ENCODE peak calls at places on chromosomes 5 and 9, in nine cellular contexts. One of them, this sample, is unnamed.

GRCh38 chr5:78659714-78660113 is 11.1 kb upstream of the LHFPL2 start:
- DNase-seq in CD4-positive, alpha-beta T cell: no peak
- DNase-seq in uterus: no peak
- DNase-seq in sigmoid colon: no peak
- DNase-seq in small intestine: no peak
- DNase-seq in Panc1: no peak
- DNase-seq in tibial artery: no peak
- DNase-seq in thoracic aorta: no peak
- DNase-seq in IMR-90: peak; percentile 91
- DNase-seq in this sample: no peak

GRCh38 chr9:136688274-136689107 is 1.2 kb upstream of the AGPAT2 start:
- DNase-seq in CD4-positive, alpha-beta T cell: no peak
- DNase-seq in uterus: no peak
- DNase-seq in sigmoid colon: no peak
- DNase-seq in small intestine: no peak
- DNase-seq in Panc1: no peak
- DNase-seq in tibial artery: no peak
- DNase-seq in thoracic aorta: no peak
- DNase-seq in IMR-90: no peak
- DNase-seq in this sample: no peak

GRCh38 chr5:75473463-75473862 is 38.0 kb downstream of the CERT1 start:
- DNase-seq in CD4-positive, alpha-beta T cell: no peak
- DNase-seq in uterus: no peak
- DNase-seq in sigmoid colon: no peak
- DNase-seq in small intestine: peak; percentile 33
- DNase-seq in Panc1: no peak
- DNase-seq in tibial artery: no peak
- DNase-seq in thoracic aorta: no peak
- DNase-seq in IMR-90: no peak
- DNase-seq in this sample: no peak

GRCh38 chr5:176648467-176649194 is 1.3 kb downstream of the TSPAN17 start:
- DNase-seq in CD4-positive, alpha-beta T cell: no peak
- DNase-seq in uterus: no peak
- DNase-seq in sigmoid colon: no peak
- DNase-seq in small intestine: no peak
- DNase-seq in Panc1: no peak
- DNase-seq in tibial artery: no peak
- DNase-seq in thoracic aorta: no peak
- DNase-seq in IMR-90: no peak
- DNase-seq in this sample: no peak

GRCh38 chr5:136123236-136123768 is 9.3 kb upstream of the SMAD5 start:
- DNase-seq in CD4-positive, alpha-beta T cell: no peak
- DNase-seq in uterus: no peak
- DNase-seq in sigmoid colon: no peak
- DNase-seq in small intestine: peak; percentile 44
- DNase-seq in Panc1: peak; percentile 86
- DNase-seq in tibial artery: no peak
- DNase-seq in thoracic aorta: no peak
- DNase-seq in IMR-90: peak; percentile 26
- DNase-seq in this sample: no peak

GRCh38 chr9:91332476-91333231 is 29.1 kb downstream of the AUH start:
- DNase-seq in CD4-positive, alpha-beta T cell: no peak
- DNase-seq in uterus: no peak
- DNase-seq in sigmoid colon: no peak
- DNase-seq in small intestine: no peak
- DNase-seq in Panc1: no peak
- DNase-seq in tibial artery: no peak
- DNase-seq in thoracic aorta: no peak
- DNase-seq in IMR-90: no peak
- DNase-seq in this sample: no peak

GRCh38 chr5:138725153-138725884 is 27.9 kb upstream of the CTNNA1 start:
- DNase-seq in CD4-positive, alpha-beta T cell: no peak
- DNase-seq in uterus: peak; percentile 49
- DNase-seq in sigmoid colon: peak; percentile 89
- DNase-seq in small intestine: peak; percentile 29
- DNase-seq in Panc1: no peak
- DNase-seq in tibial artery: no peak
- DNase-seq in thoracic aorta: peak; percentile 3
- DNase-seq in IMR-90: peak; percentile 48
- DNase-seq in this sample: peak; percentile 71

GRCh38 chr5:33316773-33317172 is 124.0 kb upstream of the TARS1 start:
- DNase-seq in CD4-positive, alpha-beta T cell: no peak
- DNase-seq in uterus: no peak
- DNase-seq in sigmoid colon: no peak
- DNase-seq in small intestine: no peak
- DNase-seq in Panc1: no peak
- DNase-seq in tibial artery: no peak
- DNase-seq in thoracic aorta: no peak
- DNase-seq in IMR-90: peak; percentile 58
- DNase-seq in this sample: no peak

GRCh38 chr9:28158451-28158850 is 585.2 kb upstream of the C9orf72 start:
- DNase-seq in CD4-positive, alpha-beta T cell: no peak
- DNase-seq in uterus: no peak
- DNase-seq in sigmoid colon: no peak
- DNase-seq in small intestine: no peak
- DNase-seq in Panc1: no peak
- DNase-seq in tibial artery: no peak
- DNase-seq in thoracic aorta: no peak
- DNase-seq in IMR-90: no peak
- DNase-seq in this sample: no peak

GRCh38 chr9:131394464-131395026 is 659 bp downstream of the PRRC2B start:
- DNase-seq in CD4-positive, alpha-beta T cell: peak; percentile 36
- DNase-seq in uterus: peak; percentile 67
- DNase-seq in sigmoid colon: peak; percentile 77
- DNase-seq in small intestine: peak; percentile 36
- DNase-seq in Panc1: no peak
- DNase-seq in tibial artery: peak; percentile 78
- DNase-seq in thoracic aorta: no peak
- DNase-seq in IMR-90: no peak
- DNase-seq in this sample: peak; percentile 48

GRCh38 chr5:142753114-142753764 is 16.9 kb upstream of the ARHGAP26 start:
- DNase-seq in CD4-positive, alpha-beta T cell: no peak
- DNase-seq in uterus: peak; percentile 69
- DNase-seq in sigmoid colon: peak; percentile 90
- DNase-seq in small intestine: no peak
- DNase-seq in Panc1: no peak
- DNase-seq in tibial artery: peak; percentile 95
- DNase-seq in thoracic aorta: peak; percentile 25
- DNase-seq in IMR-90: no peak
- DNase-seq in this sample: peak; percentile 83

DNA sequence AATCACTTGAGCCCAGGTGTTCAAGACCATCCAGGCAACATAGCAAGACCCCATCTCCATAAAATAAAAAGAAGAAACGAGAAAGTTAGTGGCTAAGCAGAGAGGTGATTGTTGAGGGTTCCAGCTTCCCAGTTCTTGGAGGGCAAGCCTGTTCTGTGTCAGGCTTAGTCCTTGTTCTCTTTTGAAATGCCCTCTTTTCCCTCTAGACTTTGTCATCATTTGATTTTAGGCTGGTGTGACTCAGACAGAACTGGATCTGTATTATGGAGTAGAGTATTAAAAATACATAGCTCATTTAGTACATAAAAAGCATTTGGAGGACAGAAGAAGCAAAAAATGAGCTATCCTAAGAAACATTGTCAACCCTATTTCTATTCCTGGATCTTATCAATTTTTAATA is 159.4 kb downstream of the CD180 start:
- DNase-seq in CD4-positive, alpha-beta T cell: no peak
- DNase-seq in uterus: no peak
- DNase-seq in sigmoid colon: no peak
- DNase-seq in small intestine: no peak
- DNase-seq in Panc1: no peak
- DNase-seq in tibial artery: no peak
- DNase-seq in thoracic aorta: no peak
- DNase-seq in IMR-90: peak; percentile 27
- DNase-seq in this sample: no peak
- H3K9me3 ChIP-seq in CD4-positive, alpha-beta T cell: no peaks in the 10 kb centered on the region
- H3K9me3 ChIP-seq in uterus: no peaks in the 10 kb centered on the region
- H3K9me3 ChIP-seq in sigmoid colon: no peaks in the 10 kb centered on the region
- H3K9me3 ChIP-seq in small intestine: no peaks in the 10 kb centered on the region
- H3K9me3 ChIP-seq in Panc1: no peaks in the 10 kb centered on the region
- H3K9me3 ChIP-seq in tibial artery: no peaks in the 10 kb centered on the region
- H3K9me3 ChIP-seq in thoracic aorta: no peaks in the 10 kb centered on the region
- H3K9me3 ChIP-seq in IMR-90: no peaks in the 10 kb centered on the region
- H3K9me3 ChIP-seq in this sample: no peaks in the 10 kb centered on the region

GRCh38 chr9:128862401-128862851 is 19.3 kb downstream of the KYAT1 start:
- DNase-seq in CD4-positive, alpha-beta T cell: no peak
- DNase-seq in uterus: no peak
- DNase-seq in sigmoid colon: no peak
- DNase-seq in small intestine: no peak
- DNase-seq in Panc1: no peak
- DNase-seq in tibial artery: peak; percentile 77
- DNase-seq in thoracic aorta: no peak
- DNase-seq in IMR-90: no peak
- DNase-seq in this sample: peak; percentile 90
- H3K27ac ChIP-seq in CD4-positive, alpha-beta T cell: no peak overlapping the region
- H3K27ac ChIP-seq in uterus: no peak overlapping the region
- H3K27ac ChIP-seq in sigmoid colon: no peak overlapping the region
- H3K27ac ChIP-seq in small intestine: no peak overlapping the region
- H3K27ac ChIP-seq in Panc1: no peak overlapping the region
- H3K27ac ChIP-seq in tibial artery: peak overlapping the region; percentile 72
- H3K27ac ChIP-seq in thoracic aorta: peak overlapping the region; percentile 31
- H3K27ac ChIP-seq in IMR-90: no peak overlapping the region
- H3K27ac ChIP-seq in this sample: peak overlapping the region; percentile 65

GRCh38 chr9:2559212-2560152 is 62.1 kb upstream of the VLDLR start:
- DNase-seq in CD4-positive, alpha-beta T cell: no peak
- DNase-seq in uterus: peak; percentile 88
- DNase-seq in sigmoid colon: peak; percentile 93
- DNase-seq in small intestine: no peak
- DNase-seq in Panc1: no peak
- DNase-seq in tibial artery: peak; percentile 88
- DNase-seq in thoracic aorta: peak; percentile 36
- DNase-seq in IMR-90: peak; percentile 95
- DNase-seq in this sample: peak; percentile 63

GRCh38 chr9:2560175-2560574 is 61.4 kb upstream of the VLDLR start:
- DNase-seq in CD4-positive, alpha-beta T cell: no peak
- DNase-seq in uterus: no peak
- DNase-seq in sigmoid colon: no peak
- DNase-seq in small intestine: no peak
- DNase-seq in Panc1: no peak
- DNase-seq in tibial artery: no peak
- DNase-seq in thoracic aorta: no peak
- DNase-seq in IMR-90: no peak
- DNase-seq in this sample: no peak

DNA sequence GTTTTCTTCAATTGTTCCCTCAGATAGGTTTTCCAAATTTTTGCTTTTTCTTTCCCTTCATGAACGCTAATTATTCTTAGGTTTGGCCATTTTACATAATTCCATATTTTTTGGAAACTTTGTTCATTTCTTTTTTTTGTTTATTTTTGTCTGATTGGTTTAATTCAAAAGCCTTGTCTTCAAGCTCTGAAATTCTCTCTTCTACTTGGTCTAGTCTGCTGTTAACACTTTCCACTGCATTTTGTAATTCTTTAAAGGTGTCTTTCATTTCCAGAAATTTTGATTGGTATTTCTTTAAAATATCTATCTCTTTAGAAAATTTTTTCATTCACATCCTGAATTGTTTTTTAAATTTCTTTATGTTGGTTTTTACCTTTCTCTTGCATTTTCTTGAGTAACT is 63.9 kb upstream of the VLDLR start:
- DNase-seq in CD4-positive, alpha-beta T cell: no peak
- DNase-seq in uterus: no peak
- DNase-seq in sigmoid colon: no peak
- DNase-seq in small intestine: no peak
- DNase-seq in Panc1: no peak
- DNase-seq in tibial artery: no peak
- DNase-seq in thoracic aorta: no peak
- DNase-seq in IMR-90: no peak
- DNase-seq in this sample: no peak
- H3K9me3 ChIP-seq in CD4-positive, alpha-beta T cell: no peaks in the 10 kb centered on the region
- H3K9me3 ChIP-seq in uterus: no peaks in the 10 kb centered on the region
- H3K9me3 ChIP-seq in sigmoid colon: no peaks in the 10 kb centered on the region
- H3K9me3 ChIP-seq in small intestine: no peaks in the 10 kb centered on the region
- H3K9me3 ChIP-seq in Panc1: no peaks in the 10 kb centered on the region
- H3K9me3 ChIP-seq in tibial artery: no peaks in the 10 kb centered on the region
- H3K9me3 ChIP-seq in thoracic aorta: no peaks in the 10 kb centered on the region
- H3K9me3 ChIP-seq in IMR-90: no peaks in the 10 kb centered on the region
- H3K9me3 ChIP-seq in this sample: no peaks in the 10 kb centered on the region

GRCh38 chr5:134113572-134113907 is 941 bp upstream of the TCF7 start:
- DNase-seq in CD4-positive, alpha-beta T cell: no peak
- DNase-seq in uterus: no peak
- DNase-seq in sigmoid colon: no peak
- DNase-seq in small intestine: no peak
- DNase-seq in Panc1: no peak
- DNase-seq in tibial artery: no peak
- DNase-seq in thoracic aorta: no peak
- DNase-seq in IMR-90: no peak
- DNase-seq in this sample: no peak

GRCh38 chr5:134114886-134115805 is 665 bp downstream of the TCF7 start:
- DNase-seq in CD4-positive, alpha-beta T cell: peak; percentile 81
- DNase-seq in uterus: peak; percentile 26
- DNase-seq in sigmoid colon: no peak
- DNase-seq in small intestine: peak; percentile 28
- DNase-seq in Panc1: no peak
- DNase-seq in tibial artery: no peak
- DNase-seq in thoracic aorta: no peak
- DNase-seq in IMR-90: no peak
- DNase-seq in this sample: peak; percentile 35

GRCh38 chr5:134113908-134114875 is at the start of gene TCF7:
- DNase-seq in CD4-positive, alpha-beta T cell: peak; percentile 68
- DNase-seq in uterus: peak; percentile 81
- DNase-seq in sigmoid colon: peak; percentile 86
- DNase-seq in small intestine: peak; percentile 90
- DNase-seq in Panc1: no peak
- DNase-seq in tibial artery: peak; percentile 80
- DNase-seq in thoracic aorta: peak; percentile 26
- DNase-seq in IMR-90: peak; percentile 71
- DNase-seq in this sample: peak; percentile 85

GRCh38 chr5:134111741-134112647 is 2.5 kb upstream of the TCF7 start:
- DNase-seq in CD4-positive, alpha-beta T cell: no peak
- DNase-seq in uterus: no peak
- DNase-seq in sigmoid colon: no peak
- DNase-seq in small intestine: no peak
- DNase-seq in Panc1: no peak
- DNase-seq in tibial artery: no peak
- DNase-seq in thoracic aorta: no peak
- DNase-seq in IMR-90: peak; percentile 62
- DNase-seq in this sample: no peak

DNA sequence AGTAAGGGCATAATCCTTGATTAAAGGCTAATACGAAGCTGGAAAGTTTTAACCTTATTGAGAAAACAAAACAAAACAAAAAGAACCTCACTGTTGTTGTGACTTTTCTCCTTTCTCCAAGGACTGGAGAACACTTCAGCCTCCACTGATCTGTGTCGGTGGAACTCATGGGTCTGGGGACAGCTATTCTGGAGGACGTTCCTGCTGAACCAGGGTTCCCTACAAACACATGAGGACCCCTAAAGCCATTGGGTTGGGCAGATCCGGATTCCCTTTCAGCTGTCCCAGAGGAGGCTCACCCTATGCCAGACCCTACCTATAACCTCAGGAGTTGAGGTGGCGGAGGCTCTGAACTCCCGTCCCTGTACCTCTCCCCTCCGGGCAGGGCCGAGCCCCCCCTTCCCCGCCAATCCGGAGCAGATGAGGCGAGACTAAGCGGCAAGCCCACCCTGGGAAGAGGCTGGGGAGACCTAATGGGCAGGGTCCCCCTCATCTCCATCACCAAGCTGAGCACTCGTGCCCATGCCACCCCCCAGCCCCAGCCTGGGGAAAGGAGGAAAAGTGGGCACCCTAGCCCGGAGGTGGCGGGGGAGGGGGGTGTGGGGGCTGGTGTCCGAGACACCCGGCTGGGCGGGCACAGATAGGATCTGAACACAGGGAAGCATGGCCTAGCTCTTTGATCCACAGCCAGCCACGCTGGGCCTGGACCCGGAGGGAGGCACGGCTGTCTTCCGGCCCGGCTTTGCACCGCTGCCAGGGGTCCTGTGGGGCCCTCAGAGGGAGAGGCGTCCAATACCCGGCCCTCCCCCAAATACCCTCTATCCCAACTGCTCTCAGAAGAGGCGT is 1.5 kb upstream of the TCF7 start:
- DNase-seq in CD4-positive, alpha-beta T cell: no peak
- DNase-seq in uterus: no peak
- DNase-seq in sigmoid colon: no peak
- DNase-seq in small intestine: no peak
- DNase-seq in Panc1: no peak
- DNase-seq in tibial artery: no peak
- DNase-seq in thoracic aorta: no peak
- DNase-seq in IMR-90: no peak
- DNase-seq in this sample: no peak
- H3K27ac ChIP-seq in CD4-positive, alpha-beta T cell: peak overlapping the region; percentile 83
- H3K27ac ChIP-seq in uterus: no peak overlapping the region
- H3K27ac ChIP-seq in sigmoid colon: no peak overlapping the region
- H3K27ac ChIP-seq in small intestine: no peak overlapping the region
- H3K27ac ChIP-seq in Panc1: peak overlapping the region; percentile 29
- H3K27ac ChIP-seq in tibial artery: no peak overlapping the region
- H3K27ac ChIP-seq in thoracic aorta: no peak overlapping the region
- H3K27ac ChIP-seq in IMR-90: no peak overlapping the region
- H3K27ac ChIP-seq in this sample: no peak overlapping the region

This sample was measured in stomach.